ENCODE peak calls at places on chromosomes 16 and 17, in five cellular contexts. T is foreskin melanocyte; I is stimulated activated CD8-positive, alpha-beta memory T cell treated with anti-CD3 and anti-CD28 coated beads, Interleukin-15, amount 100 ng/mL, for 4 hours; F is activated naive CD4-positive, alpha-beta T cell treated with anti-CD3 and anti-CD28 coated beads for 36 hours; B is fibroblast of pulmonary artery. X is an unnamed sample.

GRCh38 chr17:49951362-49952080 is 17.5 kb upstream of the DLX4 start:
- DNase-seq in T (no peak), I (no peak), F (no peak), B (no peak), X (no peak)

GRCh38 chr17:51287412-51287811 is 27.1 kb downstream of the UTP18 start:
- DNase-seq in T (no peak), I (no peak), F (no peak), B (no peak), X (no peak)

GRCh38 chr16:10932959-10933710 is 9.1 kb downstream of the DEXI start:
- DNase-seq in T (no peak), I (no peak), F (no peak), B (no peak), X (no peak)

GRCh38 chr16:15041260-15042011 is 14.4 kb downstream of the NTAN1 start:
- DNase-seq in T (no peak), I (no peak), F (no peak), B (peak), X (no peak)

GRCh38 chr16:88504489-88505404 is 51.7 kb downstream of the ZFPM1 start:
- DNase-seq in T (no peak), I (no peak), F (no peak), B (no peak), X (no peak)

GRCh38 chr17:16935241-16935663 is 36.7 kb downstream of the TNFRSF13B start:
- DNase-seq in T (no peak), I (no peak), F (no peak), B (no peak), X (peak)

GRCh38 chr17:67315865-67316264 is 50.5 kb downstream of the PSMD12 start:
- DNase-seq in T (no peak), I (no peak), F (no peak), B (no peak), X (no peak)

GRCh38 chr17:16428098-16428882 is 12.9 kb downstream of the TRPV2 start:
- DNase-seq in T (no peak), I (no peak), F (peak), B (peak), X (no peak)

GRCh38 chr16:75288596-75289120 is 37.2 kb upstream of the BCAR1 start:
- DNase-seq in T (no peak), I (no peak), F (peak), B (no peak), X (no peak)

GRCh38 chr17:6642592-6642991 is 1.7 kb downstream of the TXNDC17 start:
- DNase-seq in T (no peak), I (no peak), F (no peak), B (no peak), X (no peak)